ENCODE peak calls at places on chromosomes 1 and 21, in nine cellular contexts. One of them, this sample, is unnamed.

GRCh38 chr21:43364851-43365424 is 62.0 kb downstream of the SIK1 start:
- DNase-seq in K562: no peak
- DNase-seq in left ventricle myocardium inferior: no peak
- DNase-seq in CD8-positive, alpha-beta T cell: no peak
- DNase-seq in upper lobe of right lung: no peak
- DNase-seq in IMR-90: no peak
- DNase-seq in lower lobe of right lung: no peak
- DNase-seq in OCI-LY7: no peak
- DNase-seq in colonic mucosa: no peak
- DNase-seq in this sample: no peak

GRCh38 chr1:3352084-3352951 is 102.1 kb upstream of the ARHGEF16 start:
- DNase-seq in lower lobe of right lung: no peak
- DNase-seq in left ventricle myocardium inferior: no peak
- DNase-seq in K562: no peak
- DNase-seq in upper lobe of right lung: no peak
- DNase-seq in OCI-LY7: no peak
- DNase-seq in CD8-positive, alpha-beta T cell: no peak
- DNase-seq in IMR-90: peak; percentile 18
- DNase-seq in colonic mucosa: peak; percentile 34
- DNase-seq in this sample: no peak

GRCh38 chr1:226862900-226863299 is 7.5 kb upstream of the PSEN2 start:
- DNase-seq in upper lobe of right lung: no peak
- DNase-seq in IMR-90: peak; percentile 73
- DNase-seq in CD8-positive, alpha-beta T cell: no peak
- DNase-seq in OCI-LY7: no peak
- DNase-seq in lower lobe of right lung: no peak
- DNase-seq in left ventricle myocardium inferior: no peak
- DNase-seq in K562: no peak
- DNase-seq in colonic mucosa: no peak
- DNase-seq in this sample: no peak

GRCh38 chr1:5960336-5960735 is 31.9 kb downstream of the NPHP4 start:
- DNase-seq in colonic mucosa: no peak
- DNase-seq in K562: no peak
- DNase-seq in lower lobe of right lung: no peak
- DNase-seq in IMR-90: no peak
- DNase-seq in OCI-LY7: no peak
- DNase-seq in upper lobe of right lung: peak; percentile 42
- DNase-seq in left ventricle myocardium inferior: no peak
- DNase-seq in CD8-positive, alpha-beta T cell: no peak
- DNase-seq in this sample: no peak

GRCh38 chr1:78176448-78176847 is 130.7 kb downstream of the GIPC2 start:
- DNase-seq in K562: no peak
- DNase-seq in lower lobe of right lung: no peak
- DNase-seq in OCI-LY7: no peak
- DNase-seq in IMR-90: peak; percentile 91
- DNase-seq in CD8-positive, alpha-beta T cell: no peak
- DNase-seq in colonic mucosa: peak; percentile 79
- DNase-seq in left ventricle myocardium inferior: no peak
- DNase-seq in upper lobe of right lung: no peak
- DNase-seq in this sample: no peak

GRCh38 chr1:12197483-12197880 is 30.7 kb downstream of the TNFRSF1B start:
- DNase-seq in OCI-LY7: no peak
- DNase-seq in left ventricle myocardium inferior: no peak
- DNase-seq in lower lobe of right lung: no peak
- DNase-seq in K562: no peak
- DNase-seq in upper lobe of right lung: no peak
- DNase-seq in colonic mucosa: no peak
- DNase-seq in IMR-90: no peak
- DNase-seq in CD8-positive, alpha-beta T cell: no peak
- DNase-seq in this sample: no peak

GRCh38 chr1:111204211-111204883 is 3.9 kb upstream of the DENND2D start:
- DNase-seq in left ventricle myocardium inferior: peak; percentile 35
- DNase-seq in CD8-positive, alpha-beta T cell: peak; percentile 89
- DNase-seq in IMR-90: no peak
- DNase-seq in K562: no peak
- DNase-seq in OCI-LY7: peak; percentile 76
- DNase-seq in lower lobe of right lung: peak; percentile 89
- DNase-seq in colonic mucosa: peak; percentile 88
- DNase-seq in upper lobe of right lung: peak; percentile 94
- DNase-seq in this sample: peak; percentile 73

GRCh38 chr1:206828061-206828460 is 37.4 kb upstream of the IL20 start:
- DNase-seq in IMR-90: no peak
- DNase-seq in colonic mucosa: no peak
- DNase-seq in upper lobe of right lung: no peak
- DNase-seq in OCI-LY7: no peak
- DNase-seq in CD8-positive, alpha-beta T cell: no peak
- DNase-seq in K562: no peak
- DNase-seq in lower lobe of right lung: no peak
- DNase-seq in left ventricle myocardium inferior: no peak
- DNase-seq in this sample: no peak

GRCh38 chr1:117630423-117630998 is 24.7 kb downstream of the TENT5C start:
- DNase-seq in left ventricle myocardium inferior: peak; percentile 82
- DNase-seq in CD8-positive, alpha-beta T cell: peak; percentile 38
- DNase-seq in lower lobe of right lung: peak; percentile 73
- DNase-seq in upper lobe of right lung: peak; percentile 80
- DNase-seq in IMR-90: no peak
- DNase-seq in colonic mucosa: no peak
- DNase-seq in K562: no peak
- DNase-seq in OCI-LY7: no peak
- DNase-seq in this sample: no peak

GRCh38 chr1:181018901-181019681 is 3.6 kb downstream of the STX6 start:
- DNase-seq in left ventricle myocardium inferior: no peak
- DNase-seq in IMR-90: no peak
- DNase-seq in upper lobe of right lung: no peak
- DNase-seq in colonic mucosa: no peak
- DNase-seq in K562: no peak
- DNase-seq in CD8-positive, alpha-beta T cell: no peak
- DNase-seq in lower lobe of right lung: no peak
- DNase-seq in OCI-LY7: no peak
- DNase-seq in this sample: no peak

GRCh38 chr21:37370152-37371040 is 3.8 kb downstream of the DYRK1A start:
- DNase-seq in CD8-positive, alpha-beta T cell: no peak
- DNase-seq in IMR-90: peak; percentile 85
- DNase-seq in left ventricle myocardium inferior: no peak
- DNase-seq in OCI-LY7: peak; percentile 21
- DNase-seq in colonic mucosa: no peak
- DNase-seq in upper lobe of right lung: no peak
- DNase-seq in K562: no peak
- DNase-seq in lower lobe of right lung: no peak
- DNase-seq in this sample: no peak

GRCh38 chr1:33640114-33640660 is 167.7 kb downstream of the ZSCAN20 start:
- DNase-seq in OCI-LY7: no peak
- DNase-seq in CD8-positive, alpha-beta T cell: peak; percentile 5
- DNase-seq in upper lobe of right lung: no peak
- DNase-seq in lower lobe of right lung: no peak
- DNase-seq in left ventricle myocardium inferior: no peak
- DNase-seq in K562: no peak
- DNase-seq in IMR-90: peak; percentile 20
- DNase-seq in colonic mucosa: no peak
- DNase-seq in this sample: no peak

DNA sequence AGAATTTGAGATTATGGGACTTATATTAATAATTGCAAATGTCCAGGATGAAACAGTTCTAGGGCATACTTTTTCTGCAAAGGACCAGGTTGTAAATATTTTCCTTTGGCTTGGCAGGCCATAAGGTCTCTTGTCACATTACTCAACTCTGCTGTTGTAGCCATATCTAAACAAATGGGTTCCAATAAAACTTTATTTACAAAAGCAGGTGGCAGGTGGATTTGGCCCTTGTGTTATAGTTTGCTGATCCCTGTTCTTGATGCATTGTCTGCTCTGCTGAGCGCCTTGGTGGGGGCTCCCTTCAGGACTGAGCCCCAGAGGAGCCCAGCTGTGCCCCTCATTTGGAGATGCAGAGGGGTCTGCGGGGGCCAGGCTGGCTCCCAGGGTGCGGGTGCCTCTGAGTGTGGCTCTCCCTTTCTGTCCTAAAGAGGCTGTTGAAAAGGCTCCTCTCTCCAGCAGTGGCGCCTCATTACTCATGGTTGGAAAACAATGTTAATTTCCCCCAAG is 258.6 kb downstream of the FOXD2 start:
- DNase-seq in IMR-90: no peak
- DNase-seq in lower lobe of right lung: no peak
- DNase-seq in CD8-positive, alpha-beta T cell: no peak
- DNase-seq in K562: no peak
- DNase-seq in OCI-LY7: no peak
- DNase-seq in colonic mucosa: no peak
- DNase-seq in upper lobe of right lung: peak; percentile 48
- DNase-seq in left ventricle myocardium inferior: no peak
- DNase-seq in this sample: no peak
- H3K9me3 ChIP-seq in IMR-90: no peaks in the 10 kb centered on the region
- H3K9me3 ChIP-seq in lower lobe of right lung: no peaks in the 10 kb centered on the region
- H3K9me3 ChIP-seq in CD8-positive, alpha-beta T cell: no peaks in the 10 kb centered on the region
- H3K9me3 ChIP-seq in K562: no peaks in the 10 kb centered on the region
- H3K9me3 ChIP-seq in OCI-LY7: no peaks in the 10 kb centered on the region
- H3K9me3 ChIP-seq in colonic mucosa: no peaks in the 10 kb centered on the region
- H3K9me3 ChIP-seq in upper lobe of right lung: no peaks in the 10 kb centered on the region
- H3K9me3 ChIP-seq in left ventricle myocardium inferior: no peaks in the 10 kb centered on the region
- H3K9me3 ChIP-seq in this sample: no peaks in the 10 kb centered on the region

DNA sequence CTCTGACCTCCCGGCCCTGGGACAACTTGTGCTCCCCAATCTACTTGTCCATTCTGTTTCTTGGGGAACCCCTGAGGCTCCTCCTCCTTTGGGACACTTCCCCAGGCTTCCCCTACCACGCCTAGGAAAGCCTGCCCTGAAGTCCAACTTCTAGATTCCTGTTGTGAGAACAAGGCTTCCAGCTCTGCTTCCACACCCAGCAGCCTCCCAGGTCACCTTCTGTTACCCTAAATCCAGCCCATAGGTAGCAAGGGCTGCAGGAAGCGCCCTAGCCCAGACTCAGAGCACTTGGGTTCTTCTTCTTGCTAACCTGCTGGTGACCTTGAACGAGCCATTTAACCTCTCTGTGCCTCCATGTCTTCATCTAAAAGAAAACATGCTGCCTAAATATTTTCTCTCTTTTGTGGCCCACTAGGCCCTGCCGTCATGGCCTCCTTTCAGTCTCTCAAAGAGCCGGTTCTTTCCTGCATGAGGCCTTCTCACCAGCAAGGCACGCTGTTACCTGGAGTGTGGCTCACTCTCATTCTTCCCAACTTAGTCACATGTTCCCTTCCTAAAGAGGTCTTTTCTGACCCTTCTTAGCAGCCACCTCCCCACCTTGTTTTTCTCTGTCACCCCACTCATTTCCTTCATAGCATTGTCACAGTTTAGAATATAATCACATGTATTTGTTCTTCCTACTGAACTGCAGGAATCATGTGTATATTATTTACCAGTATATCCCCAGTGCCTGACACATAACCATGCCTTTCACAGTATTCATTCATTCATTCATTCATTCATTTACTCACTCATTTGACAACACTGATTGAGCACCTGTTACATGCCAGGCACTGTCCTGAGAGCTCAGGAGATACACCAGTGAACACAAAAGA is 1.4 kb downstream of the CAPN2 start:
- DNase-seq in upper lobe of right lung: no peak
- DNase-seq in K562: peak; percentile 57
- DNase-seq in OCI-LY7: no peak
- DNase-seq in left ventricle myocardium inferior: no peak
- DNase-seq in CD8-positive, alpha-beta T cell: no peak
- DNase-seq in colonic mucosa: peak; percentile 70
- DNase-seq in lower lobe of right lung: no peak
- DNase-seq in IMR-90: peak; percentile 26
- DNase-seq in this sample: peak; percentile 35
- H3K4me1 ChIP-seq in upper lobe of right lung: peaks cover 51% of the 10 kb centered on the region
- H3K4me1 ChIP-seq in K562: peaks cover 57% of the 10 kb centered on the region
- H3K4me1 ChIP-seq in OCI-LY7: no peaks in the 10 kb centered on the region
- H3K4me1 ChIP-seq in left ventricle myocardium inferior: peaks cover 79% of the 10 kb centered on the region
- H3K4me1 ChIP-seq in CD8-positive, alpha-beta T cell: peaks cover 72% of the 10 kb centered on the region
- H3K4me1 ChIP-seq in colonic mucosa: peaks cover 33% of the 10 kb centered on the region
- H3K4me1 ChIP-seq in lower lobe of right lung: peaks cover 69% of the 10 kb centered on the region
- H3K4me1 ChIP-seq in IMR-90: peaks cover 36% of the 10 kb centered on the region
- H3K4me1 ChIP-seq in this sample: peaks cover 76% of the 10 kb centered on the region

DNA sequence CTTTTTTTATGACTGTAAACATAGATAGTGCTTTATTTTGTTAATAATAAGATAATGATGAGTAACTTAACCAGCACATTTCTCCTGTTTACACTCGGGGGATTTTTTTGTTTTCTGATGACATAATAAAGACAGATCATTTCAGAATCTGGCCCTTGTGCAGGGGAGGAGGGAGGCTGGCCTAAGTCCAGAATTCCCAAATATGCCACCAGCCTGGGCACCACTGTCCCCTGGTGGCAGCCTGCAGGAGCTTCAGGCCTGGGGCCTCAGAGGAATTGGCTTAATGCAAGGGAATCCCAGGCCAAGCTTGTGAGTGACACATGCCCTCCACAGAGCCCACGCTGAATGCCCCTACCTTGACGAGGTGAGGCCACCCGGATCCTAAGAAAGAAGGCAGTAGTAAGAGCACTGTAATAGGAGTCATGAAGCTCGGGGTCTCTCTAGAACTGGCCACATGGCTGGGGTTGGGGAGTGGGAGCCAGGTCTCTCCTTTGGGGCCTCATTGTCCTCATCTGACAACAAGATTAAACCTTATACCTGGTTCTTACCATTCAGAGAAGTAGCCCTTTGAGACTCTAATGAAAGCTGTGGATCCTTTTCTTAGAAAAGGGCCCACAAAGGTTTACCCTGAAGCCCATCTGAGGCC is 24.1 kb downstream of the ETNK2 start:
- DNase-seq in colonic mucosa: peak; percentile 60
- DNase-seq in IMR-90: peak; percentile 88
- DNase-seq in K562: peak; percentile 71
- DNase-seq in OCI-LY7: peak; percentile 63
- DNase-seq in left ventricle myocardium inferior: peak; percentile 42
- DNase-seq in lower lobe of right lung: peak; percentile 64
- DNase-seq in upper lobe of right lung: peak; percentile 76
- DNase-seq in CD8-positive, alpha-beta T cell: no peak
- DNase-seq in this sample: no peak
- H3K27ac ChIP-seq in colonic mucosa: no peak overlapping the region
- H3K27ac ChIP-seq in IMR-90: no peak overlapping the region
- H3K27ac ChIP-seq in K562: no peak overlapping the region
- H3K27ac ChIP-seq in OCI-LY7: no peak overlapping the region
- H3K27ac ChIP-seq in left ventricle myocardium inferior: peak overlapping the region; percentile 72
- H3K27ac ChIP-seq in lower lobe of right lung: peak overlapping the region; percentile 39
- H3K27ac ChIP-seq in upper lobe of right lung: no peak overlapping the region
- H3K27ac ChIP-seq in CD8-positive, alpha-beta T cell: no peak overlapping the region
- H3K27ac ChIP-seq in this sample: no peak overlapping the region

GRCh38 chr1:94296018-94296417 is 58.6 kb upstream of the ARHGAP29 start:
- DNase-seq in colonic mucosa: no peak
- DNase-seq in K562: no peak
- DNase-seq in lower lobe of right lung: no peak
- DNase-seq in left ventricle myocardium inferior: no peak
- DNase-seq in upper lobe of right lung: no peak
- DNase-seq in CD8-positive, alpha-beta T cell: no peak
- DNase-seq in IMR-90: peak; percentile 84
- DNase-seq in OCI-LY7: no peak
- DNase-seq in this sample: no peak
- H3K9me3 ChIP-seq in colonic mucosa: no peaks in the 10 kb centered on the region
- H3K9me3 ChIP-seq in K562: no peaks in the 10 kb centered on the region
- H3K9me3 ChIP-seq in lower lobe of right lung: no peaks in the 10 kb centered on the region
- H3K9me3 ChIP-seq in left ventricle myocardium inferior: no peaks in the 10 kb centered on the region
- H3K9me3 ChIP-seq in upper lobe of right lung: no peaks in the 10 kb centered on the region
- H3K9me3 ChIP-seq in CD8-positive, alpha-beta T cell: no peaks in the 10 kb centered on the region
- H3K9me3 ChIP-seq in IMR-90: no peaks in the 10 kb centered on the region
- H3K9me3 ChIP-seq in OCI-LY7: no peaks in the 10 kb centered on the region
- H3K9me3 ChIP-seq in this sample: no peaks in the 10 kb centered on the region

This sample was measured in CD4-positive, alpha-beta memory T cell.